ENCODE peak calls at places on chromosomes 6 and 20, in six cellular contexts. L is heart left ventricle, V is spleen, W is hepatocyte, J is ovary, N is GM23338. P is an unnamed sample. For H3K4me1, the result is how much of the 10 kb centered on the place peaks cover.

GRCh38 chr6:166360243-166361079 is 18.1 kb upstream of the SFT2D1 start:
- DNase-seq in N (no peak), W (no peak), L (no peak), J (no peak), V (no peak), P (no peak)

GRCh38 chr6:24520929-24521546 is 26.3 kb downstream of the ALDH5A1 start:
- DNase-seq in W (peak), J (no peak), V (peak), N (peak), L (peak), P (no peak)

GRCh38 chr20:34526466-34526865 is 10.2 kb downstream of the DYNLRB1 start:
- DNase-seq in J (no peak), V (no peak), L (no peak), W (no peak), N (no peak), P (no peak)

GRCh38 chr20:14288341-14289330 is 48.8 kb downstream of the FLRT3 start:
- DNase-seq in J (no peak), W (peak), V (no peak), L (no peak), N (no peak), P (no peak)

GRCh38 chr20:20791664-20792568 is 79.5 kb upstream of the RALGAPA2 start:
- DNase-seq in V (no peak), N (no peak), L (no peak), W (no peak), J (no peak), P (no peak)

GRCh38 chr6:119174879-119175817 is 96.7 kb upstream of the FAM184A start:
- DNase-seq in J (no peak), V (no peak), N (no peak), W (no peak), L (no peak), P (no peak)

GRCh38 chr6:42375007-42375635 is 76.6 kb downstream of the TRERF1 start:
- DNase-seq in W (no peak), J (no peak), L (no peak), V (no peak), N (no peak), P (no peak)

GRCh38 chr6:114586298-114586697 is 243.5 kb upstream of the HS3ST5 start:
- DNase-seq in L (no peak), J (no peak), W (no peak), V (no peak), N (no peak), P (no peak)

GRCh38 chr20:33438481-33438880 is 5.1 kb downstream of the SNTA1 start:
- DNase-seq in L (no peak), W (no peak), N (no peak), V (no peak), J (no peak), P (no peak)

GRCh38 chr6:44054635-44055559 is 72.4 kb downstream of the MRPL14 start:
- DNase-seq in W (no peak), L (no peak), N (no peak), J (no peak), V (peak), P (no peak)

GRCh38 chr6:35634316-35634715 is 54.4 kb downstream of the FKBP5 start:
- DNase-seq in W (no peak), L (peak), V (no peak), N (no peak), J (no peak), P (no peak)

GRCh38 chr6:72554761-72555221 is 67.1 kb upstream of the KCNQ5 start:
- DNase-seq in W (no peak), L (no peak), J (no peak), N (no peak), V (no peak), P (no peak)

GRCh38 chr6:72689107-72689954 is 67.5 kb downstream of the KCNQ5 start:
- DNase-seq in V (no peak), L (no peak), J (no peak), N (no peak), W (no peak), P (no peak)

GRCh38 chr6:111552241-111552744 is 53.4 kb downstream of the TRAF3IP2 start:
- DNase-seq in W (peak), N (peak), J (peak), V (no peak), L (peak), P (no peak)

GRCh38 chr6:33949877-33950831 is 146.4 kb upstream of the MLN start:
- DNase-seq in W (peak), J (no peak), V (peak), L (no peak), N (peak), P (no peak)

GRCh38 chr20:9059931-9060330 is 9.0 kb upstream of the PLCB4 start:
- DNase-seq in V (no peak), N (no peak), J (no peak), W (no peak), L (no peak), P (no peak)

GRCh38 chr6:4553387-4553786 is 222.8 kb upstream of the CDYL start:
- DNase-seq in N (no peak), J (no peak), W (no peak), L (no peak), V (no peak), P (no peak)

GRCh38 chr6:168636147-168636982 is 195.4 kb downstream of the SMOC2 start:
- DNase-seq in J (no peak), N (peak), L (no peak), V (no peak), W (no peak), P (no peak)

GRCh38 chr20:8066662-8067061 is 47.1 kb upstream of the TMX4 start:
- DNase-seq in L (no peak), V (no peak), J (no peak), W (no peak), N (no peak), P (no peak)

GRCh38 chr6:107423474-107423873 is 35.9 kb downstream of the PDSS2 start:
- DNase-seq in N (no peak), J (no peak), L (no peak), V (no peak), W (no peak), P (no peak)

GRCh38 chr6:77633471-77633870 is 19.4 kb upstream of the MEI4 start:
- DNase-seq in L (no peak), W (no peak), N (no peak), V (no peak), J (no peak), P (no peak)

GRCh38 chr6:111724505-111724904 is 118.8 kb upstream of the TRAF3IP2 start:
- DNase-seq in L (no peak), J (no peak), N (no peak), W (no peak), V (no peak), P (no peak)

GRCh38 chr20:32465092-32465900 is 107.2 kb downstream of the ASXL1 start:
- DNase-seq in J (peak), W (peak), N (no peak), L (peak), V (peak), P (peak)

GRCh38 chr6:84522135-84522535 is 242.3 kb downstream of the TBX18 start:
- DNase-seq in V (no peak), N (no peak), W (peak), J (no peak), L (no peak), P (no peak)

GRCh38 chr6:166955865-166956443 is 396 bp downstream of the RNASET2 start:
- DNase-seq in N (peak), J (no peak), W (peak), V (no peak), L (no peak), P (no peak)

GRCh38 chr20:561437-562231 is 18.0 kb upstream of the CSNK2A1 start:
- DNase-seq in L (peak), V (no peak), W (peak), J (peak), N (peak), P (peak)

GRCh38 chr6:156731436-156731835 is 45.7 kb upstream of the ARID1B start:
- DNase-seq in L (no peak), J (no peak), N (no peak), V (no peak), W (no peak), P (no peak)

GRCh38 chr20:5342031-5342430 is 25.3 kb upstream of the PROKR2 start:
- DNase-seq in N (no peak), L (no peak), J (no peak), V (no peak), W (no peak), P (no peak)

GRCh38 chr6:138182939-138183791 is 21.4 kb downstream of the ARFGEF3 start:
- DNase-seq in V (no peak), W (no peak), L (peak), J (no peak), N (peak), P (no peak)

GRCh38 chr6:31397901-31398300 is 5.5 kb upstream of the MICA start:
- DNase-seq in J (no peak), V (no peak), N (peak), W (no peak), L (no peak), P (no peak)

GRCh38 chr6:31393932-31394331 is 9.5 kb upstream of the MICA start:
- DNase-seq in V (no peak), L (no peak), N (no peak), J (no peak), W (no peak), P (no peak)

GRCh38 chr6:31395832-31396231 is 7.6 kb upstream of the MICA start:
- DNase-seq in N (no peak), L (no peak), J (no peak), V (no peak), W (no peak), P (no peak)

GRCh38 chr6:31394381-31394780 is 9.0 kb upstream of the MICA start:
- DNase-seq in L (no peak), J (no peak), V (no peak), W (peak), N (no peak), P (no peak)

GRCh38 chr6:31396422-31397152 is 6.8 kb upstream of the MICA start:
- DNase-seq in L (peak), W (peak), J (peak), N (peak), V (peak), P (peak)
- H3K27ac ChIP-seq in L (no peak), W (no peak), J (no peak), N (no peak), V (no peak), P (no peak)

GRCh38 chr20:59033093-59033492 is 958 bp upstream of the ATP5F1E start:
- DNase-seq in W (no peak), L (no peak), J (no peak), V (no peak), N (no peak), P (no peak)
- H3K4me3 ChIP-seq in W (no peak), L (no peak), J (peak), V (peak), N (peak), P (peak)

DNA sequence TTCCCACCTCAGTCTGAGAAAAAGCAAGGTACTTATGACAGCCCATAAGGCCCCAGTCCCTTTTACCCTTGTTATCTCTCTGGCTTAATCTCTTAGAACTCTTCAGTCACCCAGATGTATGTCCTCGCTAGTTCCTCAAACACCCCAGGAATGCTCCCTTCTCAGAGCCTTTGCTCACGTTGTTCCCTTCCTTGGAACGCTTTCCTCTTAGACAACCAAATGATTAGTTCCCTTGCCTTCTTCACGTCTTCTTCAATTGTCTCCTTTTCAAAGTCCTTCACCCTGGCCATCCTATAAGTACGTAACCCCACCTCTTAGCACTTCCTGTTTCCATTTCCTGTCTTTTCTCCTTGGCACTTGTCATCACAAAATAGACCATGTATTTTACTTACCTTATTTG is 1.1 kb upstream of the APOBEC2 start:
- DNase-seq in W (no peak), N (no peak), L (no peak), V (no peak), J (no peak), P (no peak)
- H3K4me1 ChIP-seq in W (half or more), N (under half), L (under half), V (under half), J (under half), P (under half)

GRCh38 chr6:30076333-30076732 is 764 bp upstream of the RNF39 start:
- DNase-seq in V (no peak), J (no peak), W (no peak), L (no peak), N (no peak), P (no peak)
- H3K27ac ChIP-seq in V (no peak), J (no peak), W (peak), L (no peak), N (no peak), P (no peak)

GRCh38 chr20:64107736-64108457 is 532 bp upstream of the NPBWR2 start:
- DNase-seq in W (no peak), L (peak), J (no peak), N (peak), V (peak), P (no peak)
- H3K4me3 ChIP-seq in W (no peak), L (no peak), J (no peak), N (no peak), V (no peak), P (no peak)

GRCh38 chr20:1946442-1946761 is 47.5 kb downstream of the PDYN start:
- DNase-seq in J (no peak), L (no peak), N (peak), W (no peak), V (no peak), P (no peak)
- H3K4me1 ChIP-seq in J (under half), L (under half), N (under half), W (under half), V (under half), P (under half)

GRCh38 chr20:10505320-10506226 is 70.5 kb downstream of the SLX4IP start:
- DNase-seq in L (no peak), V (no peak), N (no peak), J (no peak), W (peak), P (no peak)
- H3K27ac ChIP-seq in L (no peak), V (peak), N (no peak), J (no peak), W (peak), P (peak)

GRCh38 chr20:63152322-63153253 is 63.3 kb downstream of the YTHDF1 start:
- DNase-seq in N (no peak), V (peak), J (no peak), W (no peak), L (no peak), P (no peak)
- H3K4me3 ChIP-seq in N (no peak), V (no peak), J (no peak), W (no peak), L (no peak), P (peak)

P was measured in right atrium auricular region.